ENCODE peak calls at places on chromosome 5, in eight cellular contexts. G, F, T, Y, V, W, Q and H are unnamed samples. For H3K36me3, the result is how much of the 10 kb centered on the place peaks cover.

GRCh38 chr5:181241393-181241975 is 2.2 kb downstream of the RACK1 start:
- DNase-seq in W (no peak), Y (no peak), T (no peak), V (no peak), Q (peak), F (no peak), G (no peak), H (no peak)

GRCh38 chr5:61277190-61277589 is 54.9 kb upstream of the ZSWIM6 start:
- DNase-seq in T (no peak), W (no peak), Q (peak), F (no peak), V (no peak), G (no peak), Y (no peak), H (no peak)

GRCh38 chr5:55411881-55412280 is 104.1 kb downstream of the MTREX start:
- DNase-seq in F (no peak), Q (no peak), W (no peak), Y (no peak), T (no peak), V (no peak), G (no peak), H (no peak)

GRCh38 chr5:179901915-179902762 is 5.6 kb downstream of the TBC1D9B start:
- DNase-seq in G (no peak), V (no peak), Y (no peak), W (no peak), T (no peak), Q (no peak), F (no peak), H (peak)

GRCh38 chr5:160363661-160364060 is 6.8 kb downstream of the C1QTNF2 start:
- DNase-seq in G (no peak), W (no peak), V (no peak), T (no peak), Q (no peak), Y (no peak), F (no peak), H (no peak)

GRCh38 chr5:119179857-119180641 is 109.2 kb downstream of the DMXL1 start:
- DNase-seq in T (no peak), V (no peak), W (no peak), Q (no peak), G (no peak), Y (no peak), F (peak), H (no peak)

GRCh38 chr5:147813696-147814095 is 17.8 kb downstream of the SPINK1 start:
- DNase-seq in T (no peak), V (no peak), G (no peak), Q (no peak), W (no peak), Y (no peak), F (no peak), H (no peak)

GRCh38 chr5:136729901-136730355 is 364.6 kb upstream of the TRPC7 start:
- DNase-seq in T (no peak), V (no peak), G (no peak), Q (no peak), Y (no peak), W (peak), F (no peak), H (no peak)

GRCh38 chr5:13831236-13831810 is 113.2 kb downstream of the DNAH5 start:
- DNase-seq in Y (no peak), T (no peak), W (no peak), Q (no peak), G (no peak), F (no peak), V (no peak), H (no peak)

GRCh38 chr5:52491071-52491828 is 296.5 kb upstream of the ITGA1 start:
- DNase-seq in W (no peak), Y (no peak), G (no peak), V (no peak), T (no peak), Q (no peak), F (peak), H (no peak)

GRCh38 chr5:52497133-52497693 is 290.5 kb upstream of the ITGA1 start:
- DNase-seq in V (no peak), G (no peak), F (no peak), W (no peak), Q (no peak), T (no peak), Y (no peak), H (no peak)

GRCh38 chr5:52491829-52492217 is 295.9 kb upstream of the ITGA1 start:
- DNase-seq in W (no peak), V (no peak), Y (no peak), G (no peak), F (no peak), Q (no peak), T (no peak), H (no peak)
- H3K36me3 ChIP-seq in W (under half), V (under half), Y (under half), G (under half), F (under half), Q (under half), T (under half), H (under half)

GRCh38 chr5:106875591-106876297 is 795.0 kb downstream of the EFNA5 start:
- DNase-seq in Y (no peak), F (no peak), V (no peak), G (peak), Q (peak), T (no peak), W (peak), H (peak)

GRCh38 chr5:106876298-106876622 is 794.5 kb downstream of the EFNA5 start:
- DNase-seq in G (no peak), V (no peak), Q (no peak), Y (no peak), W (no peak), T (no peak), F (no peak), H (no peak)

GRCh38 chr5:106874974-106875373 is 795.8 kb downstream of the EFNA5 start:
- DNase-seq in V (no peak), T (no peak), F (no peak), W (no peak), Q (no peak), Y (no peak), G (peak), H (no peak)

GRCh38 chr5:106874531-106874930 is 796.2 kb downstream of the EFNA5 start:
- DNase-seq in Q (no peak), V (no peak), F (no peak), W (no peak), G (no peak), Y (no peak), T (no peak), H (no peak)

DNA sequence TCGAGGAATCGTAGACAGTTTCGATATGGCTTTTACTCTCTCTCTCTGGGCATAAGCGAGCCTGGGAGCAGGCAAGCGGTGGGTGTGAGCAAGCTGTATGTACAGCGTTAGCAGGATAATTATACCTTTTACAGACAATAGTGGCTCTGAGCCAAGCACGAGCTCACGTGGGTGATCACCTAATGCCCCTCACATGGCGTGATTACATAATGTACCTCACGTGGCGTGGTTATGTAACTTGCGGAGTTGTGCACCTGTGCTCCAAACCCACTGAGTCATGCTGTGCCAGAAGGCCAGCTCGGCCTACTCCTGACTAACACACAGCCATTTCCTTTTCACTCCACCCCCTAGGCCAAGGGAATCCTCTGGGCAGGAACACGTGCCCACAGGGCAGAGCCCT is 797.2 kb downstream of the EFNA5 start:
- DNase-seq in Y (peak), G (peak), Q (no peak), T (no peak), W (no peak), V (no peak), F (no peak), H (no peak)
- TF ChIP-seq POLR2A in Y (no peak), G (no peak), Q (no peak), T (no peak), W (no peak), V (no peak), F (no peak), H (no peak)

GRCh38 chr5:66089384-66089783 is 54.7 kb upstream of the SREK1 start:
- DNase-seq in V (no peak), T (no peak), Q (no peak), G (no peak), F (no peak), W (no peak), Y (no peak), H (no peak)
- H3K36me3 ChIP-seq in V (under half), T (under half), Q (under half), G (under half), F (under half), W (under half), Y (under half), H (under half)

DNA sequence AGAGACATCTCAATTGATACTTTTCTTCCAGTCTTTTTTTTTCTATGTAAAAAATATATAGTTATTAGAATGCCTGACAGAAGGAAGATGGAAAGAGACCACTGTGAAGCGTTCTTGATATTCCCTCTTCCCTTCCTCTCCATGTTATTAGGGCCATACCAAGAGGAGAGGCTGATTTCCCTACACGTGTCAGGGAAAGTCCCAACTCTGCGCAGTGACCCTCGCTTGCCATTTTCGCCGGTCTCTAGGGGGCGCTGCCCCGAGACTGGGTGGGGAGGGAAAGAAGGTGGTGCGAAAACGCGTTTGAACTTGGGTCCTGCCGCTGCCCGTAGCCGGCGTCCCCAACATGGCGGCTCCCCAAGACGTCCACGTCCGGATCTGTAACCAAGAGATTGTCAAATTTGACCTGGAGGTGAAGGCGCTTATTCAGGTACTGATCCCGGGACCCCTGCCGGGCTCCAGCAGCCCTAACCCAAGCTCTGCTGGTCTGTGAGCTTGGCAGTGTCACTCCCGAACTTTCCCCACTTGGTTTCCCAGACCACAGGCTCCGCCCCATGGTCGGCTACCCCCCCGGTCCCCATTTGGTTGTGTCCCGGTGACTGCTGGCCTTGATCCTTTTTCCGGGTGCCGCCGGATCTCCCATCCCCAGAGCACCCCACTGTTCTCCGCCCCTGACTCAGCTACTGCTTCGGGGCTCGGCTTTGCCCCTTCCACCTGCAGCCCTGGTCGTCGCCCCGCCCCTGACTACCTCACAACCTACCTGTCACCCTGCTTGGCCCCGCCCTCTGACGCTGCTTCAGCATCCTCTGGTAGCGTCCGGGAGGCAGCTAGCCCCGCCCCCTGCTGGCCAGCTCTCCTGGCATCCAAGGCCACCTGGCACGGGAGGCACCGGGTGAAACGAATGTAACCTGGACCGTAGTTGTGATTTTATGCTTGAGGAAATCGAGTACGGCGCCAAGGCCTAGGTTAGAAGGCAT is at the start of gene BNIP1:
- DNase-seq in G (peak), W (peak), T (peak), Y (peak), Q (peak), F (peak), V (peak), H (peak)
- TF ChIP-seq POLR2A in G (peak), W (peak), T (no peak), Y (peak), Q (peak), F (peak), V (peak), H (no peak)

GRCh38 chr5:177035982-177036381 is 13.5 kb downstream of the ZNF346 start:
- DNase-seq in F (no peak), Y (peak), V (no peak), T (no peak), W (no peak), Q (no peak), G (no peak), H (no peak)
- H3K36me3 ChIP-seq in F (under half), Y (under half), V (under half), T (under half), W (under half), Q (under half), G (under half), H (under half)

DNA sequence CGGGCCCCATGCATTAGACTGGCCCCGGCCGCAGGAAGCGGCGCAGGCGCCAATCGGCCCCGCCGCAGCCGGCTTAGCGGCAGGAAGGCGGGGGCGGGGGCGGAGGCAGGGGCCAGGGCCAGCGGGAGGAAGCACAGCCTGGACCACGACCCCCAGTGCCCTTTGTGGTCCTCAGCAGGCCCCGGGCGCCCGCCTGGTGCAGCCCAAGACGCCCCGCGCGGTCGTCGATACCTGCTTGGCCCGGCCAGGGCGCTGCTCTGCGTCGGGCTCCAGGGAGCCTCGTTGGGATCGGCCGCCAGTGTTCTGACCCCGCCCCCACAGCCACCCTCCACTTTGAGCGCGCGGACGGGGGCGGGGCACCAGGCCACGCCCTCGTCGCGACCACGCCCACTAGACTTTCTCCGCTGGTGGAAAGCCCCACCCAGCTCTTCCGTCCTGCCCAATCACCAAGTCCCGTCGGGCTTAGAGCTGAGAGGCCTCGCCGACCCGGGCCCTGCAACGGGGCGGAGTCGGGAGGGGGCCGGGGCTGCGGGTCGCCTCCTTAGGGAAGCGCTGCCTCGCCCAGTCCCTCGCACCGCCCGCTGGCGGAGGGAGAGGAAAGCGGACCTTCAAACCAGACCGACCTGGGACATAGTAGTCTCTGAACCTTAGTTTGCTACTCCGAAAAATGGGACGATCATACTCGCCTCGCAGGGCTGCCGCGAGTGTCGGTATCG is at the start of gene PDLIM7:
- DNase-seq in T (peak), F (peak), Q (peak), Y (peak), V (peak), W (peak), G (peak), H (peak)
- TF ChIP-seq POLR2A in T (peak), F (peak), Q (no peak), Y (peak), V (peak), W (peak), G (peak), H (peak)